ENCODE peak calls at places on chromosomes 12 and 14, in five cellular contexts. One of them, this sample, is unnamed.

GRCh38 chr14:69034612-69035262 is 55.6 kb upstream of the ACTN1 start:
- DNase-seq in T follicular helper cell: no peak
- DNase-seq in fibroblast of the conjunctiva: no peak
- DNase-seq in testis: no peak
- DNase-seq in heart left ventricle: no peak
- DNase-seq in this sample: no peak

GRCh38 chr12:18355429-18355828 is 94.1 kb downstream of the PIK3C2G start:
- DNase-seq in T follicular helper cell: no peak
- DNase-seq in fibroblast of the conjunctiva: no peak
- DNase-seq in testis: no peak
- DNase-seq in heart left ventricle: no peak
- DNase-seq in this sample: no peak

GRCh38 chr12:53123578-53124351 is 20.5 kb downstream of the SOAT2 start:
- DNase-seq in T follicular helper cell: no peak
- DNase-seq in fibroblast of the conjunctiva: no peak
- DNase-seq in testis: no peak
- DNase-seq in heart left ventricle: no peak
- DNase-seq in this sample: no peak

GRCh38 chr14:53967606-53968005 is 11.0 kb upstream of the BMP4 start:
- DNase-seq in T follicular helper cell: no peak
- DNase-seq in fibroblast of the conjunctiva: no peak
- DNase-seq in testis: no peak
- DNase-seq in heart left ventricle: no peak
- DNase-seq in this sample: no peak

GRCh38 chr12:16012086-16012485 is 101.0 kb downstream of the DERA start:
- DNase-seq in T follicular helper cell: no peak
- DNase-seq in fibroblast of the conjunctiva: peak; percentile 60
- DNase-seq in testis: peak; percentile 62
- DNase-seq in heart left ventricle: peak; percentile 60
- DNase-seq in this sample: no peak

GRCh38 chr14:24837280-24838046 is 203.5 kb upstream of the GZMB start:
- DNase-seq in T follicular helper cell: no peak
- DNase-seq in fibroblast of the conjunctiva: no peak
- DNase-seq in testis: no peak
- DNase-seq in heart left ventricle: no peak
- DNase-seq in this sample: no peak

GRCh38 chr14:99479903-99480855 is 480 bp downstream of the SETD3 start:
- DNase-seq in T follicular helper cell: peak; percentile 18
- DNase-seq in fibroblast of the conjunctiva: no peak
- DNase-seq in testis: peak; percentile 63
- DNase-seq in heart left ventricle: peak; percentile 75
- DNase-seq in this sample: peak; percentile 16

GRCh38 chr12:132783917-132784531 is 22.4 kb upstream of the ANKLE2 start:
- DNase-seq in T follicular helper cell: no peak
- DNase-seq in fibroblast of the conjunctiva: no peak
- DNase-seq in testis: peak; percentile 36
- DNase-seq in heart left ventricle: peak; percentile 60
- DNase-seq in this sample: no peak

GRCh38 chr14:104989236-104989950 is 3.8 kb downstream of the CLBA1 start:
- DNase-seq in T follicular helper cell: no peak
- DNase-seq in fibroblast of the conjunctiva: no peak
- DNase-seq in testis: no peak
- DNase-seq in heart left ventricle: no peak
- DNase-seq in this sample: no peak

GRCh38 chr12:115895247-115895646 is 382.2 kb downstream of the MED13L start:
- DNase-seq in T follicular helper cell: no peak
- DNase-seq in fibroblast of the conjunctiva: no peak
- DNase-seq in testis: no peak
- DNase-seq in heart left ventricle: no peak
- DNase-seq in this sample: no peak

GRCh38 chr12:64171715-64172114 is 50.4 kb downstream of the KICS2 start:
- DNase-seq in T follicular helper cell: no peak
- DNase-seq in fibroblast of the conjunctiva: no peak
- DNase-seq in testis: no peak
- DNase-seq in heart left ventricle: no peak
- DNase-seq in this sample: no peak

GRCh38 chr12:30992381-30992780 is 65.8 kb downstream of the TSPAN11 start:
- DNase-seq in T follicular helper cell: no peak
- DNase-seq in fibroblast of the conjunctiva: no peak
- DNase-seq in testis: no peak
- DNase-seq in heart left ventricle: no peak
- DNase-seq in this sample: no peak

GRCh38 chr12:121494093-121494787 is 86.6 kb downstream of the KDM2B start:
- DNase-seq in T follicular helper cell: peak; percentile 48
- DNase-seq in fibroblast of the conjunctiva: peak; percentile 20
- DNase-seq in testis: peak; percentile 46
- DNase-seq in heart left ventricle: no peak
- DNase-seq in this sample: peak; percentile 8